ENCODE peak calls at places on chromosomes 4 and X, in four cellular contexts. R is K562, J is IMR-90, L is GM12878. G is an unnamed sample.

GRCh38 chr4:1499465-1499864 is 93.2 kb upstream of the NKX1-1 start:
- DNase-seq in J (no peak), R (no peak), L (no peak), G (no peak)

GRCh38 chr4:36165256-36166005 is 78.9 kb downstream of the ARAP2 start:
- DNase-seq in R (no peak), L (no peak), J (peak), G (no peak)

GRCh38 chr4:184316821-184317220 is 99.1 kb upstream of the ENPP6 start:
- DNase-seq in R (no peak), J (no peak), L (no peak), G (peak)

GRCh38 chr4:89352541-89352940 is 44.9 kb upstream of the GPRIN3 start:
- DNase-seq in J (no peak), L (no peak), R (no peak), G (no peak)

GRCh38 chr4:39151120-39151713 is 31.1 kb upstream of the WDR19 start:
- DNase-seq in L (no peak), J (peak), R (no peak), G (no peak)

GRCh38 chr4:176185068-176185467 is 10.3 kb downstream of the SPATA4 start:
- DNase-seq in J (peak), L (no peak), R (no peak), G (no peak)

GRCh38 chr4:151940926-151941617 is 180.3 kb upstream of the GATB start:
- DNase-seq in J (no peak), R (no peak), L (no peak), G (no peak)

GRCh38 chrX:154378799-154379568 is at the start of gene EMD:
- DNase-seq in R (peak), L (peak), J (peak), G (peak)

GRCh38 chr4:91758487-91758886 is 545.3 kb upstream of the GRID2 start:
- DNase-seq in R (no peak), L (no peak), J (no peak), G (no peak)

GRCh38 chrX:20519826-20520225 is 253.1 kb upstream of the RPS6KA3 start:
- DNase-seq in L (no peak), J (no peak), R (no peak), G (no peak)

GRCh38 chr4:10158355-10158942 is 41.9 kb upstream of the WDR1 start:
- DNase-seq in R (no peak), L (no peak), J (peak), G (no peak)

GRCh38 chrX:34918091-34918736 is 24.4 kb upstream of the FAM47B start:
- DNase-seq in R (no peak), J (peak), L (no peak), G (no peak)

GRCh38 chr4:90727938-90728337 is 600.7 kb downstream of the CCSER1 start:
- DNase-seq in J (no peak), L (no peak), R (no peak), G (peak)

GRCh38 chr4:160510925-160511324 is 1408.0 kb downstream of the RAPGEF2 start:
- DNase-seq in L (no peak), J (no peak), R (no peak), G (no peak)

GRCh38 chr4:129140521-129140920 is 44.6 kb downstream of the C4orf33 start:
- DNase-seq in L (no peak), R (no peak), J (no peak), G (no peak)

GRCh38 chrX:53445977-53446376 is 11.8 kb upstream of the HSD17B10 start:
- DNase-seq in R (peak), L (no peak), J (peak), G (no peak)

GRCh38 chr4:85707591-85707990 is 232.6 kb downstream of the ARHGAP24 start:
- DNase-seq in R (no peak), L (peak), J (no peak), G (no peak)

GRCh38 chrX:85611926-85612325 is 232.5 kb upstream of the POF1B start:
- DNase-seq in J (peak), R (peak), L (no peak), G (no peak)

GRCh38 chr4:148315049-148315448 is 127.2 kb downstream of the NR3C2 start:
- DNase-seq in J (peak), L (no peak), R (no peak), G (no peak)

GRCh38 chr4:79862842-79863241 is 210.2 kb downstream of the ANTXR2 start:
- DNase-seq in L (no peak), R (no peak), J (no peak), G (no peak)

GRCh38 chr4:173797296-173797695 is 267.3 kb upstream of the HAND2 start:
- DNase-seq in R (no peak), L (no peak), J (peak), G (no peak)

GRCh38 chr4:173793937-173794510 is 264.0 kb upstream of the HAND2 start:
- DNase-seq in J (peak), R (no peak), L (no peak), G (no peak)

GRCh38 chr4:173794662-173795061 is 264.6 kb upstream of the HAND2 start:
- DNase-seq in L (no peak), J (peak), R (no peak), G (no peak)
- TF ChIP-seq CHD1 in L (no peak), J (no peak), R (no peak), G (no peak)

GRCh38 chr4:186266699-186267467 is 894 bp downstream of the F11 start:
- DNase-seq in L (no peak), R (no peak), J (peak), G (no peak)
- TF ChIP-seq CHD1 in L (no peak), R (no peak), J (no peak), G (no peak)

GRCh38 chr4:48180234-48180633 is 46.2 kb upstream of the TXK start:
- DNase-seq in J (peak), L (no peak), R (no peak), G (no peak)

GRCh38 chr4:48190839-48191238 is 56.8 kb upstream of the TXK start:
- DNase-seq in L (no peak), J (no peak), R (no peak), G (no peak)

GRCh38 chr4:48187813-48188212 is 53.8 kb upstream of the TXK start:
- DNase-seq in R (peak), J (no peak), L (no peak), G (no peak)

GRCh38 chr4:48189731-48190130 is 55.7 kb upstream of the TXK start:
- DNase-seq in R (no peak), J (no peak), L (no peak), G (no peak)

GRCh38 chr4:48184891-48185290 is 50.8 kb upstream of the TXK start:
- DNase-seq in J (peak), L (no peak), R (no peak), G (no peak)
- TF ChIP-seq CHD1 in J (no peak), L (no peak), R (no peak), G (no peak)

DNA sequence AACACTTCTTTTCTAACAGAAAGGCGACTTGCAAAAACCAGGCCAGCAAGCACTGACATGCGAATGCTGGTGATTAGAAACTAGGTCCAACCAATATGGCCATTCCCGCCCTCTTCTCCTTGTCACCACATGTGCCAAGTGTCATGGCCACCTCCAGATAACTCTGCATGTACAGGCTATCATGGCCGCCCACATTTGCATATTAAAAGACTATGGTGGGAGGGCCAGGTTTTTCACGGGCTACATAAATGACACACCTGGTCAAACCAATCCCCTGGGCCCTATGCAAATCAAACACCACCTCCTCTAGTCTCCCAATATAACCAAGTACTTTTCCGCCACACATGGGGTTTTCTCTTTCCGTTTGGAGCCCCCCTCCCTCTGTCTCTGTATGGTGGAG is 40.1 kb downstream of the NUDT11 start:
- DNase-seq in J (no peak), R (no peak), L (no peak), G (no peak)
- TF ChIP-seq CHD1 in J (no peak), R (no peak), L (no peak), G (no peak)

GRCh38 chrX:109475174-109475891 is 6.6 kb downstream of the GUCY2F start:
- DNase-seq in L (no peak), J (peak), R (peak), G (no peak)
- TF ChIP-seq CHD1 in L (no peak), J (no peak), R (no peak), G (no peak)

GRCh38 chr4:75172551-75172950 is 239.6 kb downstream of the PARM1 start:
- DNase-seq in R (no peak), J (no peak), L (peak), G (no peak)
- TF ChIP-seq CHD1 in R (no peak), J (no peak), L (no peak), G (no peak)

G was measured in H1.